ENCODE peak calls at places on chromosomes 16 and 17, in nine cellular contexts. One of them, this sample, is unnamed.

GRCh38 chr17:6427284-6427781 is 7.6 kb downstream of the AIPL1 start:
- DNase-seq in lower lobe of right lung: no peak
- DNase-seq in ovary: no peak
- DNase-seq in AG10803: peak
- DNase-seq in Peyer's patch: no peak
- DNase-seq in GM23248: peak
- DNase-seq in GM12878: peak
- DNase-seq in AG04450: no peak
- DNase-seq in psoas muscle: no peak
- DNase-seq in this sample: peak

GRCh38 chr16:52556083-52556482 is 9.1 kb upstream of the TOX3 start:
- DNase-seq in Peyer's patch: no peak
- DNase-seq in GM12878: no peak
- DNase-seq in psoas muscle: no peak
- DNase-seq in GM23248: no peak
- DNase-seq in lower lobe of right lung: no peak
- DNase-seq in ovary: no peak
- DNase-seq in AG04450: no peak
- DNase-seq in AG10803: no peak
- DNase-seq in this sample: no peak

GRCh38 chr17:29179232-29180036 is 764 bp downstream of the MYO18A start:
- DNase-seq in lower lobe of right lung: peak
- DNase-seq in psoas muscle: peak
- DNase-seq in ovary: peak
- DNase-seq in AG04450: no peak
- DNase-seq in Peyer's patch: peak
- DNase-seq in GM12878: no peak
- DNase-seq in AG10803: no peak
- DNase-seq in GM23248: peak
- DNase-seq in this sample: no peak

GRCh38 chr17:79994602-79995001 is 41.1 kb downstream of the TBC1D16 start:
- DNase-seq in Peyer's patch: no peak
- DNase-seq in psoas muscle: no peak
- DNase-seq in AG10803: no peak
- DNase-seq in GM12878: no peak
- DNase-seq in GM23248: no peak
- DNase-seq in AG04450: no peak
- DNase-seq in lower lobe of right lung: no peak
- DNase-seq in ovary: no peak
- DNase-seq in this sample: no peak

GRCh38 chr16:27463741-27464662 is 62.0 kb downstream of the IL21R start:
- DNase-seq in lower lobe of right lung: peak
- DNase-seq in GM12878: no peak
- DNase-seq in GM23248: no peak
- DNase-seq in AG10803: no peak
- DNase-seq in psoas muscle: no peak
- DNase-seq in Peyer's patch: no peak
- DNase-seq in ovary: no peak
- DNase-seq in AG04450: no peak
- DNase-seq in this sample: no peak

GRCh38 chr17:3944485-3945388 is 19.5 kb downstream of the ATP2A3 start:
- DNase-seq in AG10803: peak
- DNase-seq in lower lobe of right lung: no peak
- DNase-seq in AG04450: no peak
- DNase-seq in GM23248: peak
- DNase-seq in psoas muscle: peak
- DNase-seq in GM12878: no peak
- DNase-seq in Peyer's patch: peak
- DNase-seq in ovary: peak
- DNase-seq in this sample: no peak

GRCh38 chr17:28513476-28513875 is 7.3 kb downstream of the FOXN1 start:
- DNase-seq in Peyer's patch: no peak
- DNase-seq in ovary: no peak
- DNase-seq in GM12878: no peak
- DNase-seq in lower lobe of right lung: peak
- DNase-seq in psoas muscle: no peak
- DNase-seq in GM23248: no peak
- DNase-seq in AG10803: no peak
- DNase-seq in AG04450: no peak
- DNase-seq in this sample: no peak

GRCh38 chr17:15411556-15412198 is 55.7 kb downstream of the CDRT4 start:
- DNase-seq in Peyer's patch: no peak
- DNase-seq in GM23248: peak
- DNase-seq in GM12878: no peak
- DNase-seq in AG10803: peak
- DNase-seq in AG04450: no peak
- DNase-seq in ovary: no peak
- DNase-seq in lower lobe of right lung: no peak
- DNase-seq in psoas muscle: peak
- DNase-seq in this sample: no peak

GRCh38 chr17:44781553-44782348 is 23.0 kb downstream of the ADAM11 start:
- DNase-seq in AG04450: no peak
- DNase-seq in GM23248: no peak
- DNase-seq in GM12878: no peak
- DNase-seq in Peyer's patch: peak
- DNase-seq in psoas muscle: no peak
- DNase-seq in AG10803: no peak
- DNase-seq in ovary: no peak
- DNase-seq in lower lobe of right lung: no peak
- DNase-seq in this sample: no peak

GRCh38 chr17:18224053-18224427 is 1.4 kb upstream of the LLGL1 start:
- DNase-seq in lower lobe of right lung: no peak
- DNase-seq in AG04450: no peak
- DNase-seq in GM23248: no peak
- DNase-seq in Peyer's patch: no peak
- DNase-seq in AG10803: no peak
- DNase-seq in ovary: no peak
- DNase-seq in GM12878: no peak
- DNase-seq in psoas muscle: no peak
- DNase-seq in this sample: no peak

GRCh38 chr17:35148144-35148543 is 527 bp downstream of the UNC45B start:
- DNase-seq in psoas muscle: no peak
- DNase-seq in ovary: no peak
- DNase-seq in lower lobe of right lung: no peak
- DNase-seq in Peyer's patch: no peak
- DNase-seq in AG04450: no peak
- DNase-seq in AG10803: no peak
- DNase-seq in GM23248: no peak
- DNase-seq in GM12878: no peak
- DNase-seq in this sample: no peak

GRCh38 chr16:85667261-85667660 is 21.5 kb downstream of the GINS2 start:
- DNase-seq in psoas muscle: no peak
- DNase-seq in Peyer's patch: no peak
- DNase-seq in GM12878: no peak
- DNase-seq in lower lobe of right lung: peak
- DNase-seq in GM23248: no peak
- DNase-seq in ovary: no peak
- DNase-seq in AG10803: no peak
- DNase-seq in AG04450: no peak
- DNase-seq in this sample: no peak

GRCh38 chr17:55437165-55437605 is 15.6 kb upstream of the MMD start:
- DNase-seq in Peyer's patch: no peak
- DNase-seq in GM23248: no peak
- DNase-seq in ovary: no peak
- DNase-seq in GM12878: peak
- DNase-seq in AG04450: no peak
- DNase-seq in AG10803: no peak
- DNase-seq in lower lobe of right lung: no peak
- DNase-seq in psoas muscle: no peak
- DNase-seq in this sample: no peak

DNA sequence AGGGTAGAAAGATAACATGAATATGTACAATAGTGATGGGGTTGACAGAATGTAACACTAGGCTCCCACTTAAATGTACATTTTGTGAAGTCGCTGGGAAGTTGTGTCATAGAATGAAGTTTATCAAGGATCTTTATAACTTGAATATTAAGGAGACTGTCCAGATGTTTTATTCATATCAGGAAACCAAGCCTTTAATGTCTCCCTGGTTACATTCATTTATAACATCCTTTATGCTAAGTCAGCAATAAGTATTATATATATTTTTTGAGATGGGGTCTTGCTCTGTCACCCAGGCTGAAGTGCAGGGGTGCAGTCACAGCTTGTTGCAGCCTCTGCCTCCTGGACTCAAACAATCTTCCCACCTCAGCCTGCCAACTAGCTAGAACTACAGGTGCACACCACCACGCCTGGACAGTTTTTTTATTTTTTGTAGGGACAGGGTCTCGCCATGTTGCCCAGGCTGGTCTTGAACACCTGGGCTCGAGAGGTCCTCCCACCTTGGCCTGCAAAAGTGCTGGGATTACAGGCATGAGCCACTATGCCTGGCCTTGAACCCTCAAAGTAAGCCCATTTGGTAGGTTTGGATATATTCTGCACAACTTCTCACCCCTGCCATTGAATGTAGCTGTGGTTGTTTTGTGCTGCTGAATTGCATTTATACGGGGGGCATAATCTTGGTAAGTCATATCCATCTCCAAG is 14.1 kb downstream of the CLTC start:
- DNase-seq in AG04450: no peak
- DNase-seq in psoas muscle: no peak
- DNase-seq in GM12878: no peak
- DNase-seq in lower lobe of right lung: no peak
- DNase-seq in ovary: no peak
- DNase-seq in GM23248: no peak
- DNase-seq in Peyer's patch: no peak
- DNase-seq in AG10803: no peak
- DNase-seq in this sample: no peak
- H3K4me3 ChIP-seq in AG04450: no peak
- H3K4me3 ChIP-seq in psoas muscle: no peak
- H3K4me3 ChIP-seq in GM12878: no peak
- H3K4me3 ChIP-seq in lower lobe of right lung: no peak
- H3K4me3 ChIP-seq in ovary: no peak
- H3K4me3 ChIP-seq in GM23248: no peak
- H3K4me3 ChIP-seq in Peyer's patch: no peak
- H3K4me3 ChIP-seq in AG10803: no peak
- H3K4me3 ChIP-seq in this sample: no peak

GRCh38 chr16:87780385-87780989 is 14.7 kb upstream of the KLHDC4 start:
- DNase-seq in AG10803: peak
- DNase-seq in GM12878: peak
- DNase-seq in AG04450: no peak
- DNase-seq in psoas muscle: no peak
- DNase-seq in ovary: no peak
- DNase-seq in lower lobe of right lung: peak
- DNase-seq in Peyer's patch: no peak
- DNase-seq in GM23248: peak
- DNase-seq in this sample: no peak

GRCh38 chr16:87778830-87779579 is 13.2 kb upstream of the KLHDC4 start:
- DNase-seq in lower lobe of right lung: peak
- DNase-seq in AG10803: peak
- DNase-seq in AG04450: peak
- DNase-seq in Peyer's patch: peak
- DNase-seq in ovary: peak
- DNase-seq in GM12878: peak
- DNase-seq in GM23248: peak
- DNase-seq in psoas muscle: peak
- DNase-seq in this sample: peak

DNA sequence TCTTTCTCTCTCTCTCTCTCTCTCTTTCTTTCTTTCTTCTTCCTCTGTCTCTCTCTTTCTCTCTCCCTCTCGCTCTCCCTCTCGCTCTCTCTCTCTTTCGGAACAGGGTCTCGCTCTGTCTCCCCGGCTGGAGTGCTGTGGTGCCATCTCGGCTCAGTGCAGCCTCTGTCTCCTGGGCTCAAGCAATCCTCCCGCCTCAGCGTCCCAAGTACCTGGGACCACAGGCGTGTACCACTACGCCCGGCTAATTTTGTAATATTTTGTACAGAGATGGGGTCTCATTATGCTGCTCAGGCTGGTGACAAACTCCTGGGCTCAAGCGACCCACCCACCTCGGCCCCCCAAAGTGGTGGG is 12.7 kb upstream of the KLHDC4 start:
- DNase-seq in AG04450: no peak
- DNase-seq in lower lobe of right lung: no peak
- DNase-seq in ovary: no peak
- DNase-seq in GM23248: no peak
- DNase-seq in Peyer's patch: no peak
- DNase-seq in GM12878: no peak
- DNase-seq in psoas muscle: no peak
- DNase-seq in AG10803: no peak
- DNase-seq in this sample: no peak
- H3K4me3 ChIP-seq in AG04450: no peak
- H3K4me3 ChIP-seq in lower lobe of right lung: no peak
- H3K4me3 ChIP-seq in ovary: no peak
- H3K4me3 ChIP-seq in GM23248: no peak
- H3K4me3 ChIP-seq in Peyer's patch: no peak
- H3K4me3 ChIP-seq in GM12878: no peak
- H3K4me3 ChIP-seq in psoas muscle: no peak
- H3K4me3 ChIP-seq in AG10803: no peak
- H3K4me3 ChIP-seq in this sample: no peak

DNA sequence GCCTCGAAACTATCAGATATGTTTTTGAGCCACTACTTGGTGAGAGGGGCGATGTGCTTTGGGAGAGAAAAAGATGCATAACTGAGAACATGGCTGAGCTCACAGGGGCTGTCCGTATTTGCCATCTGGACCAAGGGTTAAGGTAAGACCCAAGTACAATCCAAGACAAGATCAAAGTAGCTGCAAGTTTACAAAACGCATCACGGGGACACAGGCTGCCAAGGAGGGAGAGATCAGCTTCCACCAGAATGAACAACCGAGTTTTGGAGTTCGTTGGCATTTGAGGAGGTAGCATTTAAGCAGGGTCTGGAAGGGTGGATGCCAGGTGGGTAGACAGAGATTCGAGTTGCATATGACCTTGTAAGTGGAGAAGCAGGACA is 2.2 kb downstream of the PITPNC1 start:
- DNase-seq in AG04450: no peak
- DNase-seq in Peyer's patch: no peak
- DNase-seq in GM12878: no peak
- DNase-seq in lower lobe of right lung: no peak
- DNase-seq in ovary: no peak
- DNase-seq in psoas muscle: no peak
- DNase-seq in AG10803: no peak
- DNase-seq in GM23248: no peak
- DNase-seq in this sample: no peak
- H3K4me3 ChIP-seq in AG04450: peak
- H3K4me3 ChIP-seq in Peyer's patch: peak
- H3K4me3 ChIP-seq in GM12878: peak
- H3K4me3 ChIP-seq in lower lobe of right lung: peak
- H3K4me3 ChIP-seq in ovary: peak
- H3K4me3 ChIP-seq in psoas muscle: peak
- H3K4me3 ChIP-seq in AG10803: peak
- H3K4me3 ChIP-seq in GM23248: peak
- H3K4me3 ChIP-seq in this sample: peak

DNA sequence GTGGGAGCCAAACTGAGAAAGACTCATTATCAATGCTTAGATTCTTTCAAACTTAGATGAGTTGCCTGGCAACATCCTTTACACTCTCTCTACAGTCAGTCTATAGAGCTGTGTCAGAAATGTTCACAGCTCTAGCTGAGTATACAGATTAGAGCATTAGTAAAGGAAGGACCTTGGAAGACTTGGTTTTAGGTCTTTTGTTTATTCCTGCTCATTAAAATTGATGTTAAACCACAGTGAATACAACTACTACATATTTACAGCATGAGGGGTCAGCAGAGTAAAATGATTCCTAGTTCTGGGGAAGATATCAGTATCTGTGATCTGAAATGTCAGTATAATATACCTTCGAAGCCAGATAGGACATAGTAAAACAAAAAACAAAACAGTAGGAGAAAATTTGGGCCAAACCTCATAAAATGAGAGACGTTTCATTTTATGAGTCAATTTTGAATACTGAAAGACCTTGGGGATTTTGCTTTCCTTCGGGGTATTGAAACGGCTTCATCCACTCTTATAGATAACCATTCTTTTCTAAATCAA is 186.0 kb downstream of the TANC2 start:
- DNase-seq in AG04450: no peak
- DNase-seq in GM23248: peak
- DNase-seq in ovary: no peak
- DNase-seq in Peyer's patch: no peak
- DNase-seq in AG10803: peak
- DNase-seq in GM12878: no peak
- DNase-seq in psoas muscle: no peak
- DNase-seq in lower lobe of right lung: no peak
- DNase-seq in this sample: no peak
- H3K4me3 ChIP-seq in AG04450: no peak
- H3K4me3 ChIP-seq in GM23248: no peak
- H3K4me3 ChIP-seq in ovary: no peak
- H3K4me3 ChIP-seq in Peyer's patch: no peak
- H3K4me3 ChIP-seq in AG10803: no peak
- H3K4me3 ChIP-seq in GM12878: no peak
- H3K4me3 ChIP-seq in psoas muscle: peak
- H3K4me3 ChIP-seq in lower lobe of right lung: no peak
- H3K4me3 ChIP-seq in this sample: no peak